ENCODE peak calls at places on chromosome 3, in nine cellular contexts. One of them, this sample, is unnamed. For H3K9me3, the result is how much of the 10 kb centered on the place peaks cover.

GRCh38 chr3:124149774-124150173 is 157.8 kb upstream of the ROPN1 start:
- DNase-seq in effector memory CD4-positive, alpha-beta T cell: no peak
- DNase-seq in colonic mucosa: no peak
- DNase-seq in NT2/D1: no peak
- DNase-seq in astrocyte: no peak
- DNase-seq in CD4-positive, alpha-beta T cell: no peak
- DNase-seq in stomach: no peak
- DNase-seq in K562: no peak
- DNase-seq in psoas muscle: no peak
- DNase-seq in this sample: no peak

GRCh38 chr3:158742861-158743260 is 10.6 kb upstream of the RARRES1 start:
- DNase-seq in effector memory CD4-positive, alpha-beta T cell: no peak
- DNase-seq in colonic mucosa: no peak
- DNase-seq in NT2/D1: no peak
- DNase-seq in astrocyte: peak
- DNase-seq in CD4-positive, alpha-beta T cell: no peak
- DNase-seq in stomach: no peak
- DNase-seq in K562: no peak
- DNase-seq in psoas muscle: no peak
- DNase-seq in this sample: no peak

GRCh38 chr3:185766645-185767323 is 58.1 kb downstream of the IGF2BP2 start:
- DNase-seq in effector memory CD4-positive, alpha-beta T cell: no peak
- DNase-seq in colonic mucosa: peak
- DNase-seq in NT2/D1: no peak
- DNase-seq in astrocyte: no peak
- DNase-seq in CD4-positive, alpha-beta T cell: no peak
- DNase-seq in stomach: no peak
- DNase-seq in K562: no peak
- DNase-seq in psoas muscle: no peak
- DNase-seq in this sample: no peak

GRCh38 chr3:197501496-197501878 is 54.3 kb downstream of the BDH1 start:
- DNase-seq in effector memory CD4-positive, alpha-beta T cell: no peak
- DNase-seq in colonic mucosa: peak
- DNase-seq in NT2/D1: no peak
- DNase-seq in astrocyte: peak
- DNase-seq in CD4-positive, alpha-beta T cell: no peak
- DNase-seq in stomach: no peak
- DNase-seq in K562: peak
- DNase-seq in psoas muscle: no peak
- DNase-seq in this sample: no peak

GRCh38 chr3:56125358-56126005 is 342.8 kb downstream of the ERC2 start:
- DNase-seq in effector memory CD4-positive, alpha-beta T cell: no peak
- DNase-seq in colonic mucosa: no peak
- DNase-seq in NT2/D1: no peak
- DNase-seq in astrocyte: peak
- DNase-seq in CD4-positive, alpha-beta T cell: no peak
- DNase-seq in stomach: no peak
- DNase-seq in K562: no peak
- DNase-seq in psoas muscle: peak
- DNase-seq in this sample: no peak

GRCh38 chr3:632571-633170 is 436.1 kb downstream of the CHL1 start:
- DNase-seq in effector memory CD4-positive, alpha-beta T cell: no peak
- DNase-seq in colonic mucosa: peak
- DNase-seq in NT2/D1: peak
- DNase-seq in astrocyte: peak
- DNase-seq in CD4-positive, alpha-beta T cell: no peak
- DNase-seq in stomach: peak
- DNase-seq in K562: peak
- DNase-seq in psoas muscle: no peak
- DNase-seq in this sample: no peak

GRCh38 chr3:72191211-72191960 is 406.4 kb upstream of the PROK2 start:
- DNase-seq in effector memory CD4-positive, alpha-beta T cell: no peak
- DNase-seq in colonic mucosa: no peak
- DNase-seq in NT2/D1: no peak
- DNase-seq in astrocyte: no peak
- DNase-seq in CD4-positive, alpha-beta T cell: no peak
- DNase-seq in stomach: no peak
- DNase-seq in K562: no peak
- DNase-seq in psoas muscle: no peak
- DNase-seq in this sample: no peak

GRCh38 chr3:45017826-45018225 is 8.3 kb upstream of the CLEC3B start:
- DNase-seq in effector memory CD4-positive, alpha-beta T cell: no peak
- DNase-seq in colonic mucosa: no peak
- DNase-seq in NT2/D1: no peak
- DNase-seq in astrocyte: no peak
- DNase-seq in CD4-positive, alpha-beta T cell: no peak
- DNase-seq in stomach: no peak
- DNase-seq in K562: no peak
- DNase-seq in psoas muscle: no peak
- DNase-seq in this sample: no peak

GRCh38 chr3:161893972-161894371 is 397.4 kb downstream of the OTOL1 start:
- DNase-seq in effector memory CD4-positive, alpha-beta T cell: no peak
- DNase-seq in colonic mucosa: no peak
- DNase-seq in NT2/D1: no peak
- DNase-seq in astrocyte: peak
- DNase-seq in CD4-positive, alpha-beta T cell: no peak
- DNase-seq in stomach: no peak
- DNase-seq in K562: no peak
- DNase-seq in psoas muscle: no peak
- DNase-seq in this sample: no peak

GRCh38 chr3:126558336-126559071 is at the start of gene C3orf22:
- DNase-seq in effector memory CD4-positive, alpha-beta T cell: no peak
- DNase-seq in colonic mucosa: peak
- DNase-seq in NT2/D1: no peak
- DNase-seq in astrocyte: no peak
- DNase-seq in CD4-positive, alpha-beta T cell: no peak
- DNase-seq in stomach: peak
- DNase-seq in K562: no peak
- DNase-seq in psoas muscle: no peak
- DNase-seq in this sample: no peak

GRCh38 chr3:15633766-15634588 is 32.4 kb downstream of the BTD start:
- DNase-seq in effector memory CD4-positive, alpha-beta T cell: no peak
- DNase-seq in colonic mucosa: no peak
- DNase-seq in NT2/D1: no peak
- DNase-seq in astrocyte: peak
- DNase-seq in CD4-positive, alpha-beta T cell: no peak
- DNase-seq in stomach: no peak
- DNase-seq in K562: no peak
- DNase-seq in psoas muscle: no peak
- DNase-seq in this sample: no peak

GRCh38 chr3:41508063-41508696 is 308.9 kb downstream of the CTNNB1 start:
- DNase-seq in effector memory CD4-positive, alpha-beta T cell: no peak
- DNase-seq in colonic mucosa: no peak
- DNase-seq in NT2/D1: no peak
- DNase-seq in astrocyte: peak
- DNase-seq in CD4-positive, alpha-beta T cell: no peak
- DNase-seq in stomach: no peak
- DNase-seq in K562: no peak
- DNase-seq in psoas muscle: no peak
- DNase-seq in this sample: no peak

GRCh38 chr3:60469481-60469880 is 781.8 kb downstream of the FHIT start:
- DNase-seq in effector memory CD4-positive, alpha-beta T cell: no peak
- DNase-seq in colonic mucosa: no peak
- DNase-seq in NT2/D1: no peak
- DNase-seq in astrocyte: no peak
- DNase-seq in CD4-positive, alpha-beta T cell: no peak
- DNase-seq in stomach: no peak
- DNase-seq in K562: no peak
- DNase-seq in psoas muscle: no peak
- DNase-seq in this sample: no peak

GRCh38 chr3:42802876-42803799 is 1.2 kb downstream of the HIGD1A start:
- DNase-seq in effector memory CD4-positive, alpha-beta T cell: no peak
- DNase-seq in colonic mucosa: no peak
- DNase-seq in NT2/D1: peak
- DNase-seq in astrocyte: peak
- DNase-seq in CD4-positive, alpha-beta T cell: no peak
- DNase-seq in stomach: no peak
- DNase-seq in K562: no peak
- DNase-seq in psoas muscle: no peak
- DNase-seq in this sample: no peak

DNA sequence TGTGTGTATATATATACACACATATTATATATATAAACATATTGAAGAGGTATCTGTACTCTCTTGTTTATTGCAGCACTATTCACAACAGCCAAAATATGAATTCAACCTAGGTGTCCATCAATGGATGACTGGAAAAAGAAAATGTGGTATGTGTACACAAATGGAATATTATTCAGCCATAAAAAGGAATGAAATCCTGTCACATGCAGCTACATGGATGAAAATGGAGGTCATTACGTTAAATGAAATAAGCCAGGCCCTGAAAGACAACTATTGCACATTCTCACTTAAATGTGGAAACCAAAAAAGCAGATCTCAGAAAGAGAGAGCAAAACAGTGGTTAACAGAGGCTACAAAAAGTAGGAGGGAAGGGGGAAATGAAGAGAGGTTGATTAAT is 49.5 kb downstream of the CEP70 start:
- DNase-seq in effector memory CD4-positive, alpha-beta T cell: no peak
- DNase-seq in colonic mucosa: no peak
- DNase-seq in NT2/D1: no peak
- DNase-seq in astrocyte: no peak
- DNase-seq in CD4-positive, alpha-beta T cell: no peak
- DNase-seq in stomach: no peak
- DNase-seq in K562: no peak
- DNase-seq in psoas muscle: no peak
- DNase-seq in this sample: no peak
- H3K9me3 ChIP-seq in effector memory CD4-positive, alpha-beta T cell: under half
- H3K9me3 ChIP-seq in colonic mucosa: under half
- H3K9me3 ChIP-seq in NT2/D1: half or more
- H3K9me3 ChIP-seq in astrocyte: under half
- H3K9me3 ChIP-seq in CD4-positive, alpha-beta T cell: half or more
- H3K9me3 ChIP-seq in stomach: under half
- H3K9me3 ChIP-seq in K562: under half
- H3K9me3 ChIP-seq in psoas muscle: under half
- H3K9me3 ChIP-seq in this sample: under half

GRCh38 chr3:39361252-39361927 is 21.8 kb upstream of the SLC25A38 start:
- DNase-seq in effector memory CD4-positive, alpha-beta T cell: peak
- DNase-seq in colonic mucosa: no peak
- DNase-seq in NT2/D1: no peak
- DNase-seq in astrocyte: no peak
- DNase-seq in CD4-positive, alpha-beta T cell: no peak
- DNase-seq in stomach: no peak
- DNase-seq in K562: no peak
- DNase-seq in psoas muscle: no peak
- DNase-seq in this sample: peak

GRCh38 chr3:39362177-39362576 is 21.0 kb upstream of the SLC25A38 start:
- DNase-seq in effector memory CD4-positive, alpha-beta T cell: no peak
- DNase-seq in colonic mucosa: no peak
- DNase-seq in NT2/D1: no peak
- DNase-seq in astrocyte: no peak
- DNase-seq in CD4-positive, alpha-beta T cell: no peak
- DNase-seq in stomach: peak
- DNase-seq in K562: no peak
- DNase-seq in psoas muscle: no peak
- DNase-seq in this sample: no peak

GRCh38 chr3:39358302-39358701 is 24.9 kb upstream of the SLC25A38 start:
- DNase-seq in effector memory CD4-positive, alpha-beta T cell: no peak
- DNase-seq in colonic mucosa: no peak
- DNase-seq in NT2/D1: no peak
- DNase-seq in astrocyte: no peak
- DNase-seq in CD4-positive, alpha-beta T cell: no peak
- DNase-seq in stomach: no peak
- DNase-seq in K562: no peak
- DNase-seq in psoas muscle: no peak
- DNase-seq in this sample: no peak

DNA sequence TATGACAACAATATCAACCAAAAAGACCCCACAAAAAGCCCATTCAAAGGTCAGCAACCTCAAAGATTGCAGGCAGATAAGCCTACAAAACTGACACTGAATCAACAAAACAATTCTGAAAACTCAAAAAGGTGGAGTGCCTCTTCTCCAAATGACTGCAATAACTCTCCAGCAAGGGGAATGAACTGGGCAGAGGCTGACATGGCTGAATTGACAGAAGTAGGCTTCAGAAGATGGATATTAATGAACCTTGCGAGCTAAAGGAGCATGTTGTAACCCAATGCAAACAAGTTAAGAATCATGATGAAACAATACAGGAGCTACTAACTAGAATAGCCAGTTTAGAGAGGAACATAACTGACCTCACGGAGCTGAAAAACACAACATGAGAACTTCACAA is 20.4 kb upstream of the SLC25A38 start:
- DNase-seq in effector memory CD4-positive, alpha-beta T cell: no peak
- DNase-seq in colonic mucosa: no peak
- DNase-seq in NT2/D1: no peak
- DNase-seq in astrocyte: no peak
- DNase-seq in CD4-positive, alpha-beta T cell: no peak
- DNase-seq in stomach: no peak
- DNase-seq in K562: no peak
- DNase-seq in psoas muscle: no peak
- DNase-seq in this sample: no peak
- H3K9me3 ChIP-seq in effector memory CD4-positive, alpha-beta T cell: under half
- H3K9me3 ChIP-seq in colonic mucosa: under half
- H3K9me3 ChIP-seq in NT2/D1: under half
- H3K9me3 ChIP-seq in astrocyte: under half
- H3K9me3 ChIP-seq in CD4-positive, alpha-beta T cell: under half
- H3K9me3 ChIP-seq in stomach: under half
- H3K9me3 ChIP-seq in K562: under half
- H3K9me3 ChIP-seq in psoas muscle: under half
- H3K9me3 ChIP-seq in this sample: under half

DNA sequence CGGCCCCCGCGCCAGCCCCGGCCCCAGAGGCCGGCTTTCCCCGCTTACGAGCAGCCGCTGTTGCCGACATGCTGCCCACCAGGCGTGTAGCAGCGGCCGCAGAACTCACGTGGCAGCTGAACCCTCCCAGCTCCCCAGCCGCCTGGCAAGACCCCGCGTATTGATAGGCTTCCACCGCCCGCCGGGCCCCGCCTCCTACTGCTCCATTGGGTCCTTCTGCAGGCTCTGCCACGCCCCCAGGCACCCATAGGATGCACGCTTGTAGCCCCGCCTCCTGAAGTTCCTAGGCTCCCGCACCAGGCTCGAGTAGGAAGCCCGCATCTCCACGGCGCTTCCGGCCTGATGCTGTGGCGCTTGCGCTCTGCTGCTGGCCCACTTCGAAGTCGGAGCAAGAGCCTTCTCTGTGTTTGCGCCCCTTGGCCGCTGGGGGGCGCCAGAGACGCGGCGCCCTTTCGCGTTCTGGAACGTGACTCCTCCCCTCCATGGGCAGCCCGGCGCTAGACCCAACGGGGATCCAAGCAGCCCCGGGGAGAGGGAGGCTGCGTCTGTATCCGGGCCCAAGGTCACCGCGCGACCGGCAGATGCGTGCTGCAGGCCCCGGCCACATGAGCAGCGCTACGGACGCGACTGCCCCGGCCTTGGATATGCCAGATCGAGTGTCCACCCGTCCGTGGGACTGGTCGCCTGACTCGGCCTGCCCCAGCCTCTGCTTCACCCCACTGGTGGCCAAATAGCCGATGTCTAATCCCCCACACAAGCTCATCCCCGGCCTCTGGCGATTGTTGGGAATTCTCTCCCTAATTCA is at the start of the genes PARP3 and RRP9:
- DNase-seq in effector memory CD4-positive, alpha-beta T cell: peak
- DNase-seq in colonic mucosa: peak
- DNase-seq in NT2/D1: peak
- DNase-seq in astrocyte: peak
- DNase-seq in CD4-positive, alpha-beta T cell: peak
- DNase-seq in stomach: peak
- DNase-seq in K562: peak
- DNase-seq in psoas muscle: peak
- DNase-seq in this sample: peak
- H3K9me3 ChIP-seq in effector memory CD4-positive, alpha-beta T cell: under half
- H3K9me3 ChIP-seq in colonic mucosa: under half
- H3K9me3 ChIP-seq in NT2/D1: under half
- H3K9me3 ChIP-seq in astrocyte: under half
- H3K9me3 ChIP-seq in CD4-positive, alpha-beta T cell: under half
- H3K9me3 ChIP-seq in stomach: under half
- H3K9me3 ChIP-seq in K562: under half
- H3K9me3 ChIP-seq in psoas muscle: under half
- H3K9me3 ChIP-seq in this sample: under half

GRCh38 chr3:121661376-121661775 is 673 bp upstream of the HCLS1 start:
- DNase-seq in effector memory CD4-positive, alpha-beta T cell: no peak
- DNase-seq in colonic mucosa: no peak
- DNase-seq in NT2/D1: no peak
- DNase-seq in astrocyte: no peak
- DNase-seq in CD4-positive, alpha-beta T cell: no peak
- DNase-seq in stomach: no peak
- DNase-seq in K562: no peak
- DNase-seq in psoas muscle: no peak
- DNase-seq in this sample: no peak
- H3K9me3 ChIP-seq in effector memory CD4-positive, alpha-beta T cell: under half
- H3K9me3 ChIP-seq in colonic mucosa: under half
- H3K9me3 ChIP-seq in NT2/D1: under half
- H3K9me3 ChIP-seq in astrocyte: under half
- H3K9me3 ChIP-seq in CD4-positive, alpha-beta T cell: under half
- H3K9me3 ChIP-seq in stomach: under half
- H3K9me3 ChIP-seq in K562: under half
- H3K9me3 ChIP-seq in psoas muscle: under half
- H3K9me3 ChIP-seq in this sample: under half